ENCODE peak calls at places on chromosome 4, in four cellular contexts. T is H1, Q is HepG2, G is GM12878. H is an unnamed sample.

GRCh38 chr4:145878501-145879435 is 59.9 kb downstream of the ZNF827 start:
- DNase-seq in T (no peak), Q (no peak), G (no peak), H (no peak)

GRCh38 chr4:40622913-40623312 is 6.8 kb downstream of the RBM47 start:
- DNase-seq in T (no peak), Q (no peak), G (peak; percentile 81), H (no peak)

GRCh38 chr4:5618051-5619010 is 90.0 kb downstream of the EVC2 start:
- DNase-seq in T (no peak), Q (no peak), G (no peak), H (no peak)

GRCh38 chr4:139214039-139214534 is 37.1 kb upstream of the ELF2 start:
- DNase-seq in T (no peak), Q (peak; percentile 69), G (peak; percentile 65), H (no peak)

GRCh38 chr4:139656614-139657486 is 8.8 kb upstream of the MGST2 start:
- DNase-seq in T (peak; percentile 58), Q (peak; percentile 76), G (no peak), H (peak; percentile 75)

GRCh38 chr4:102606846-102607440 is 105.8 kb downstream of the NFKB1 start:
- DNase-seq in T (no peak), Q (no peak), G (no peak), H (no peak)

GRCh38 chr4:118833192-118833820 is 2.6 kb downstream of the SEC24D start:
- DNase-seq in T (no peak), Q (no peak), G (no peak), H (no peak)

GRCh38 chr4:145756244-145756643 is 76.3 kb downstream of the C4orf51 start:
- DNase-seq in T (no peak), Q (no peak), G (no peak), H (no peak)

GRCh38 chr4:152431287-152431686 is 104.6 kb downstream of the FBXW7 start:
- DNase-seq in T (no peak), Q (peak; percentile 40), G (no peak), H (no peak)

GRCh38 chr4:37561803-37562207 is 124.4 kb downstream of the RELL1 start:
- DNase-seq in T (no peak), Q (peak; percentile 25), G (peak; percentile 34), H (peak; percentile 43)

GRCh38 chr4:102868782-102869568 is at the start of gene CISD2:
- DNase-seq in T (peak; percentile 92), Q (peak; percentile 78), G (peak; percentile 80), H (peak; percentile 95)

GRCh38 chr4:82017680-82018079 is 356.1 kb downstream of the HNRNPD start:
- DNase-seq in T (no peak), Q (peak; percentile 12), G (no peak), H (peak; percentile 44)

GRCh38 chr4:155759372-155760252 is 791 bp downstream of the GUCY1B1 start:
- DNase-seq in T (peak; percentile 66), Q (no peak), G (no peak), H (no peak)

GRCh38 chr4:119977546-119977945 is 89.1 kb downstream of the MAD2L1 start:
- DNase-seq in T (no peak), Q (no peak), G (no peak), H (no peak)

GRCh38 chr4:95107004-95107403 is 349.2 kb downstream of the BMPR1B start:
- DNase-seq in T (no peak), Q (no peak), G (no peak), H (no peak)

GRCh38 chr4:2247128-2248043 is 5.5 kb upstream of the HAUS3 start:
- DNase-seq in T (peak; percentile 45), Q (no peak), G (no peak), H (no peak)

GRCh38 chr4:114734581-114734980 is 136.0 kb downstream of the UGT8 start:
- DNase-seq in T (no peak), Q (no peak), G (no peak), H (no peak)

DNA sequence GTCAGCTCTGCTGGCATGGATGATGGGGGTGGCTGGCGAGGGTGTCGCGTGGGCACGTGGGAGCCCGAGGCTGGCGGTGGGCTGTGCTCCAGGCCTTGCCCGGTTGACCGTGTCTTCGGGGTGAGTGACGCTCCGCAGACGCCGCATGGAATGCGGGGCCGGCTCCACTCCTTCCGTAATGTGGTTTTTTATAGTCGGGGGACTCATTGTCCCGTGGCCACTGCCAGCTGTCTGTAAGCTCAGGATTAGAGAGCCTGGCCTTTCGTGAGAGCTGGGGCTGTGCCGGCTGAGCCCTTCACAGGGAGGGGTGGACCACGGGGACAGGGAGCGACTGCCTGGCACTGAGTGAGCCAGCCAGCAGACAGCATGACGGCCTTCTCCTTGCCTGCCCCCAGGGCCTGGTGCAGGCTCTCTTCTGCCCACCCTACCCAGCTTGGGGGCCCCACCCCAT is 20.4 kb downstream of the DOK7 start:
- DNase-seq in T (no peak), Q (no peak), G (no peak), H (no peak)
- TF ChIP-seq EP300 in T (no peak), Q (no peak), G (no peak), H (no peak)

GRCh38 chr4:3660086-3660927 is 105.9 kb upstream of the ADRA2C start:
- DNase-seq in T (no peak), Q (no peak), G (no peak), H (no peak)
- TF ChIP-seq GABPA in T (no peak), Q (no peak), G (no peak), H (no peak)

GRCh38 chr4:23728393-23728792 is 161.5 kb downstream of the PPARGC1A start:
- DNase-seq in T (no peak), Q (no peak), G (no peak), H (no peak)
- TF ChIP-seq ZNF274 in T (no peak), Q (no peak), G (no peak), H (no peak)

DNA sequence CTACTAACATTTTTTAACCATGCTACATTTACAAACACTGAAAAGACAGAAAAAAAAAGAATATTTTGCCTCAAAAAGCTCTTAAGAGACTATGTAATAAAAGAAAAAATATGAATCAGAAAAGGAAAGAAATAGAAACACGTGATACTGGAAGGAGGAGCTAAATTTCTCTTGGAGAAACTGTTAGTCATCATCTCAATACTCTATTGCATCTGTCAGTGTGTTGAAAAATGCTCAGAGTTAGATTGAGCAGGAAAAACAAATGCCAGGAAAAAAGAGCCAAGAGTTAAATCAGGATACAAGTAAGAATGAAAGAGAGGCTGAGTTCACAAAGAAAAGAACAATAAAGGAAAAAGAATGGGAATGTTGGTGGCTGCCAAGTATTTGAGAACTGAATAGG is 2.6 kb downstream of the RAB28 start:
- DNase-seq in T (no peak), Q (no peak), G (no peak), H (peak; percentile 34)
- TF ChIP-seq EP300 in T (no peak), Q (no peak), G (no peak), H (no peak)

GRCh38 chr4:142435599-142436235 is 410.4 kb downstream of the INPP4B start:
- DNase-seq in T (peak; percentile 67), Q (no peak), G (no peak), H (no peak)
- TF ChIP-seq GABPA in T (no peak), Q (no peak), G (no peak), H (no peak)

GRCh38 chr4:113635739-113636437 is 125.7 kb downstream of the CAMK2D start:
- DNase-seq in T (no peak), Q (no peak), G (no peak), H (no peak)

GRCh38 chr4:113636877-113637276 is 124.7 kb downstream of the CAMK2D start:
- DNase-seq in T (no peak), Q (no peak), G (no peak), H (peak; percentile 19)

GRCh38 chr4:113637363-113637762 is 124.2 kb downstream of the CAMK2D start:
- DNase-seq in T (no peak), Q (no peak), G (no peak), H (no peak)

GRCh38 chr4:113637823-113638691 is 123.5 kb downstream of the CAMK2D start:
- DNase-seq in T (no peak), Q (no peak), G (no peak), H (no peak)

DNA sequence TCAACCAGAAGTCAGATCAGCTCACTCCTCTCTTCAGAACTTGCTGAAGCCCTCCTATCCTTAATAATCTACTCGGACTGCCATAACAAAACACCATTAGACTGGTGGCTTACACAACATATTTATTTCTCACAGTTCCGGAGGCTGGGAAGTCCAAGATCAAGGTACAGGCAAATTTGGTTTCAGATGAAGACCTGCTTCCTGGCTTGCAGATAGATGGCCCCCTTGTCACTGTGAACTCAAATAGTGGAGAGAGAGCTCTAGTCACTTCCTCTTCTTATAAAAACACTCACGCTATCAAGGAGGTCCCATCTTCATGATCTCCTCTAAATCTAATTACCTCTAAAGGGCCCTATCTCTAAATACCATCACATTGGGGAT is 125.1 kb downstream of the CAMK2D start:
- DNase-seq in T (no peak), Q (peak; percentile 78), G (no peak), H (no peak)
- TF ChIP-seq ZNF274 in T (no peak), Q (no peak), G (no peak), H (no peak)

DNA sequence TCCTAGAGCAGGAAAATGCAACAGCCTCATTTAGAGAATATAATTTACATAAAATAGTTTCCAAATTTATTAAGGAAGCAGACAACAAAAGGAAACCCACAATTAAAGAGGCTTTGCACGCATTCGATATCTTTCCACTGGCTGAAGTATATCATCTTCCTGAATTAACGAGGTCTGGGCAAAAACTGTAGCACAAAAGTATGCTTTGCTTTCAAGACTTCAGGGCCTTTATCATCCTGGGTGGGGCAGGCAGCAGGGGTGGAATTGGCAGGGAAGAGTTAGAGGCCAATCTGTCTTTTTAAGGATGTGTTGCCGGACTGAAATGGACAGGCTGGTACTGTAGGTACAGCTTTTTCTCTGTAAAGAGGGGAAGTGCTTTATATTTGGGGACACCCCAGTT is 17.0 kb upstream of the STX18 start:
- DNase-seq in T (no peak), Q (no peak), G (no peak), H (no peak)
- TF ChIP-seq EP300 in T (no peak), Q (no peak), G (no peak), H (no peak)

GRCh38 chr4:106717094-106717493 is 319.0 kb downstream of the DKK2 start:
- DNase-seq in T (no peak), Q (no peak), G (no peak), H (no peak)
- TF ChIP-seq GABPA in T (no peak), Q (no peak), G (no peak), H (no peak)

H was measured in K562.